ENCODE peak calls at places on chromosomes 11 and 22, in nine cellular contexts. B is body of pancreas, E is neural progenitor cell, O is thoracic aorta, K is psoas muscle, U is coronary artery, C is cardiac muscle cell, P is right lobe of liver, Q is heart left ventricle. M is an unnamed sample.

GRCh38 chr11:69496631-69497220 is 15.3 kb downstream of the LINC01488 start:
- DNase-seq in K (no peak), B (no peak), O (no peak), P (no peak), U (no peak), C (no peak), E (no peak), Q (no peak), M (no peak)

GRCh38 chr11:23205156-23205871 is 345.0 kb upstream of the CCDC179 start:
- DNase-seq in E (no peak), U (no peak), B (no peak), O (no peak), P (no peak), Q (no peak), K (no peak), C (peak), M (no peak)

GRCh38 chr11:2791521-2792375 is 92.0 kb upstream of the KCNQ1OT1 start:
- DNase-seq in B (peak), E (no peak), U (peak), Q (peak), C (no peak), P (peak), K (peak), O (no peak), M (no peak)

GRCh38 chr11:129417458-129417857 is 41.8 kb downstream of the BARX2 start:
- DNase-seq in B (no peak), O (no peak), Q (no peak), K (no peak), P (no peak), E (no peak), C (no peak), U (no peak), M (no peak)

GRCh38 chr11:110513521-110514450 is 84.0 kb downstream of the FDX1 start:
- DNase-seq in E (no peak), P (no peak), Q (no peak), B (no peak), K (no peak), U (no peak), O (no peak), C (peak), M (no peak)

GRCh38 chr22:24303007-24303406 is 32.4 kb downstream of the SPECC1L start:
- DNase-seq in Q (no peak), K (no peak), B (no peak), U (no peak), O (no peak), C (no peak), P (no peak), E (no peak), M (no peak)

GRCh38 chr11:64720640-64721358 is 2.2 kb downstream of the NRXN2 start:
- DNase-seq in O (no peak), U (peak), Q (no peak), K (no peak), P (no peak), C (no peak), B (no peak), E (no peak), M (no peak)

GRCh38 chr11:41786087-41786486 is 326.6 kb upstream of the LRRC4C start:
- DNase-seq in E (no peak), C (no peak), K (no peak), Q (no peak), U (no peak), B (no peak), O (no peak), P (no peak), M (no peak)

GRCh38 chr11:107545101-107545514 is 20.4 kb downstream of the ALKBH8 start:
- DNase-seq in Q (no peak), K (no peak), E (no peak), B (no peak), U (no peak), O (no peak), P (no peak), C (peak), M (no peak)

GRCh38 chr11:41878158-41878557 is 418.7 kb upstream of the LRRC4C start:
- DNase-seq in C (no peak), O (no peak), E (no peak), P (no peak), B (no peak), K (no peak), U (no peak), Q (no peak), M (no peak)

GRCh38 chr11:15071556-15072255 is 1.7 kb upstream of the CALCB start:
- DNase-seq in Q (no peak), C (no peak), U (no peak), O (no peak), B (no peak), P (no peak), K (no peak), E (no peak), M (no peak)

GRCh38 chr11:8959546-8960166 is 4.6 kb downstream of the TMEM9B start:
- DNase-seq in Q (peak), U (no peak), E (peak), O (no peak), B (peak), C (peak), K (no peak), P (no peak), M (peak)

GRCh38 chr22:20566420-20567260 is 59.2 kb downstream of the MED15 start:
- DNase-seq in C (peak), P (no peak), K (no peak), Q (no peak), E (no peak), O (no peak), U (no peak), B (peak), M (peak)

GRCh38 chr11:77506857-77507256 is 33.0 kb upstream of the PAK1 start:
- DNase-seq in P (no peak), U (no peak), K (no peak), C (no peak), E (no peak), O (no peak), Q (no peak), B (no peak), M (no peak)

GRCh38 chr11:28105869-28106268 is 2.1 kb downstream of the KIF18A start:
- DNase-seq in P (no peak), E (no peak), K (no peak), Q (no peak), U (no peak), C (no peak), B (no peak), O (no peak), M (no peak)

GRCh38 chr11:102154806-102155205 is 44.6 kb downstream of the YAP1 start:
- DNase-seq in C (peak), B (no peak), U (no peak), K (no peak), O (no peak), E (no peak), Q (no peak), P (no peak), M (no peak)

GRCh38 chr22:37740455-37741311 is 43.8 kb downstream of the TRIOBP start:
- DNase-seq in Q (no peak), K (no peak), U (no peak), C (no peak), O (no peak), B (no peak), E (no peak), P (no peak), M (no peak)

GRCh38 chr11:22536036-22536435 is 89.6 kb downstream of the FANCF start:
- DNase-seq in P (no peak), E (no peak), U (no peak), B (no peak), C (no peak), Q (no peak), K (no peak), O (no peak), M (no peak)

GRCh38 chr11:124839051-124839971 is 25.9 kb upstream of the ROBO3 start:
- DNase-seq in O (no peak), E (peak), P (no peak), K (no peak), C (no peak), U (peak), Q (peak), B (peak), M (no peak)

GRCh38 chr11:112693781-112694180 is 267.4 kb upstream of the NCAM1 start:
- DNase-seq in Q (no peak), K (no peak), U (no peak), C (no peak), P (no peak), B (no peak), O (no peak), E (no peak), M (no peak)

GRCh38 chr11:73139476-73140198 is 2.5 kb downstream of the FCHSD2 start:
- DNase-seq in K (no peak), Q (no peak), C (peak), B (no peak), E (no peak), O (no peak), U (no peak), P (no peak), M (no peak)

GRCh38 chr11:28697920-28698827 is 590.0 kb downstream of the METTL15 start:
- DNase-seq in P (peak), E (peak), Q (peak), B (peak), C (peak), K (peak), O (no peak), U (no peak), M (no peak)

GRCh38 chr22:45246060-45246985 is 5.6 kb upstream of the KIAA0930 start:
- DNase-seq in U (no peak), P (peak), E (no peak), B (peak), C (peak), Q (no peak), K (peak), O (no peak), M (no peak)

GRCh38 chr22:36110306-36110791 is 50.2 kb downstream of the APOL3 start:
- DNase-seq in U (no peak), O (no peak), E (no peak), C (peak), B (no peak), Q (no peak), P (no peak), K (no peak), M (no peak)

GRCh38 chr11:87473174-87473573 is 435.4 kb downstream of the TMEM135 start:
- DNase-seq in Q (no peak), K (no peak), C (no peak), U (no peak), E (no peak), P (no peak), B (peak), O (no peak), M (no peak)

GRCh38 chr22:22815397-22816170 is 72.0 kb upstream of the IGLL5 start:
- DNase-seq in E (no peak), U (no peak), B (no peak), K (no peak), O (no peak), C (no peak), Q (no peak), P (no peak), M (no peak)

GRCh38 chr22:37498289-37498909 is 12.2 kb upstream of the MFNG start:
- DNase-seq in C (no peak), B (peak), E (peak), U (no peak), Q (no peak), O (no peak), K (no peak), P (no peak), M (peak)

GRCh38 chr22:49723478-49724029 is 104.1 kb downstream of the BRD1 start:
- DNase-seq in K (no peak), C (no peak), B (no peak), O (no peak), P (no peak), Q (no peak), E (no peak), U (no peak), M (no peak)
- H3K4me3 ChIP-seq in K (no peak), C (no peak), B (no peak), O (no peak), P (no peak), Q (no peak), E (no peak), U (no peak), M (no peak)

GRCh38 chr11:17277024-17277584 is 565 bp downstream of the NUCB2 start:
- DNase-seq in Q (no peak), O (no peak), B (no peak), E (no peak), K (no peak), P (no peak), C (peak), U (peak), M (peak)
- H3K27ac ChIP-seq in Q (peak), O (peak), B (peak), E (no peak), K (peak), P (peak), C (peak), U (peak), M (peak)

GRCh38 chr22:39306456-39307361 is 12.7 kb downstream of the RPL3 start:
- DNase-seq in O (no peak), B (peak), U (no peak), Q (no peak), E (peak), K (no peak), C (no peak), P (peak), M (peak)

GRCh38 chr22:39309881-39310714 is 9.3 kb downstream of the RPL3 start:
- DNase-seq in P (no peak), O (no peak), Q (no peak), U (no peak), E (no peak), B (no peak), C (peak), K (no peak), M (no peak)

GRCh38 chr22:39309364-39309861 is 10.0 kb downstream of the RPL3 start:
- DNase-seq in E (no peak), K (no peak), Q (no peak), O (no peak), P (peak), U (no peak), B (no peak), C (no peak), M (no peak)

GRCh38 chr22:39311592-39312400 is 7.6 kb downstream of the RPL3 start:
- DNase-seq in O (no peak), U (no peak), Q (no peak), C (no peak), E (no peak), K (no peak), P (peak), B (no peak), M (no peak)

GRCh38 chr22:39308614-39309363 is 10.6 kb downstream of the RPL3 start:
- DNase-seq in E (no peak), K (peak), Q (no peak), B (peak), U (peak), P (peak), C (peak), O (no peak), M (no peak)
- H3K4me3 ChIP-seq in E (no peak), K (peak), Q (no peak), B (no peak), U (peak), P (no peak), C (no peak), O (peak), M (no peak)

GRCh38 chr11:115333106-115333505 is 171.1 kb downstream of the CADM1 start:
- DNase-seq in U (no peak), O (no peak), K (no peak), B (no peak), C (no peak), P (no peak), E (no peak), Q (no peak), M (no peak)
- H3K27ac ChIP-seq in U (no peak), O (no peak), K (no peak), B (no peak), C (no peak), P (no peak), E (no peak), Q (no peak), M (no peak)

DNA sequence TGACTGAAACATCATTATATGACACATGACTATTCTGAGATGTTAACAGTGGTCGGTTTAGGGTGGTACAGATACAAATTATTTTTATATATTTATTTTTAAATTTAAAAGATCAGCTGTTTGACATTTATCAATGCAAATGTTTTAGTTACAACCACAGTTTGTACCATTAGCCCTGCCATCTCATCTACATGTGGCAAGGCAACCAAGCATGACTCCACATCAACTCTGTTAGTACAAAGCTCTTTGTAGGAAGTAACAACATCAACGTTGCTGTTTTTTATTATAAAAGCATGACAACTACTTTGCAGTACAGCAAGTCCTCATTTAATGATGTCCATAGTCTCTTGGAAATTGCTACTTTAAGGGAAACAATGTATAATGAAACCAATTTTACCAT is 40.8 kb downstream of the ENTHD1 start:
- DNase-seq in C (no peak), E (no peak), U (no peak), P (no peak), B (no peak), O (no peak), Q (no peak), K (no peak), M (no peak)
- H3K4me3 ChIP-seq in C (no peak), E (no peak), U (no peak), P (no peak), B (no peak), O (no peak), Q (no peak), K (no peak), M (no peak)

GRCh38 chr11:62359475-62359874 is 22.2 kb downstream of the ASRGL1 start:
- DNase-seq in P (no peak), C (no peak), O (no peak), Q (no peak), U (no peak), E (no peak), B (no peak), K (no peak), M (no peak)

GRCh38 chr11:62358273-62358672 is 21.0 kb downstream of the ASRGL1 start:
- DNase-seq in C (no peak), P (no peak), Q (no peak), K (no peak), O (no peak), B (no peak), E (no peak), U (no peak), M (no peak)

DNA sequence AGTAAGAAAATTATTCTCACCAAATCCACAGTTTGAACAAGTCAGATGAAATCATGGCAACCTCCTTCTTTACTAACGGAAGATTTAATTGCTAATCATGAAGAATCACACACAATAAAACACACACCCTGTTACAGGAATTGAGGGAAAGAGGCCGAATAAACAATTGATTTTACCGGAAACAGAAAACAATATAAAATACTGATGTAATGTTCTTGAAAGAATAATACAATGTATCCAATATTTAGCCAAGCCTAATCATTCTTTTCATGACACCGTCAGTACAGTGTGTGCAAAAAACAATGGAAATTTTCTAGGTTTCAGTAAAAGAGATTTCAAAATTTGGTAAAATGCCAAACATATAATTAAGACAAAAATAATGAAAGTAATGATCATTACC is 23.4 kb downstream of the ASRGL1 start:
- DNase-seq in E (no peak), P (no peak), C (no peak), U (no peak), O (no peak), Q (no peak), B (no peak), K (no peak), M (no peak)
- H3K27ac ChIP-seq in E (no peak), P (no peak), C (no peak), U (no peak), O (no peak), Q (peak), B (no peak), K (no peak), M (no peak)

GRCh38 chr11:123082977-123083376 is 21.0 kb upstream of the HSPA8 start:
- DNase-seq in Q (no peak), C (no peak), B (no peak), K (no peak), P (no peak), E (no peak), U (no peak), O (no peak), M (no peak)
- H3K4me3 ChIP-seq in Q (no peak), C (no peak), B (no peak), K (no peak), P (no peak), E (no peak), U (no peak), O (no peak), M (peak)

GRCh38 chr22:27749597-27750225 is 51.8 kb downstream of the MN1 start:
- DNase-seq in Q (no peak), B (no peak), U (no peak), P (no peak), O (no peak), C (peak), E (peak), K (no peak), M (no peak)
- H3K27ac ChIP-seq in Q (no peak), B (no peak), U (peak), P (no peak), O (peak), C (peak), E (peak), K (peak), M (no peak)

M was measured in CD4-positive, alpha-beta memory T cell.